ENCODE peak calls at places on chromosomes 6 and 20, in five cellular contexts. N, Q, K, L and E are unnamed samples.

GRCh38 chr6:47633141-47633540 is 65.2 kb upstream of the ADGRF4 start:
- DNase-seq in N (no peak), Q (no peak), K (no peak), L (no peak), E (peak)

GRCh38 chr20:45828589-45828988 is 1.5 kb upstream of the TNNC2 start:
- DNase-seq in N (no peak), Q (no peak), K (no peak), L (no peak), E (no peak)

GRCh38 chr20:675453-676314 is at the start of gene SCRT2:
- DNase-seq in N (peak), Q (peak), K (peak), L (peak), E (peak)

GRCh38 chr6:154950979-154951378 is 44.1 kb upstream of the TIAM2 start:
- DNase-seq in N (no peak), Q (no peak), K (no peak), L (no peak), E (no peak)

GRCh38 chr6:31193206-31193605 is 22.7 kb upstream of the POU5F1 start:
- DNase-seq in N (no peak), Q (no peak), K (no peak), L (no peak), E (no peak)

GRCh38 chr20:21529863-21530262 is 16.0 kb upstream of the NKX2-2 start:
- DNase-seq in N (no peak), Q (no peak), K (no peak), L (no peak), E (no peak)

GRCh38 chr6:90458353-90459224 is 128.3 kb downstream of the MAP3K7 start:
- DNase-seq in N (peak), Q (no peak), K (no peak), L (no peak), E (no peak)

GRCh38 chr6:160510199-160510598 is 153.9 kb downstream of the LPA start:
- DNase-seq in N (no peak), Q (no peak), K (peak), L (no peak), E (no peak)

GRCh38 chr6:137111296-137112066 is 62.0 kb downstream of the IL22RA2 start:
- DNase-seq in N (no peak), Q (no peak), K (no peak), L (no peak), E (no peak)

GRCh38 chr6:157198425-157199279 is 124.7 kb downstream of the TMEM242 start:
- DNase-seq in N (no peak), Q (no peak), K (no peak), L (peak), E (no peak)

GRCh38 chr20:62426678-62427077 is 661 bp downstream of the RBBP8NL start:
- DNase-seq in N (no peak), Q (no peak), K (no peak), L (no peak), E (no peak)

GRCh38 chr6:28867078-28867414 is 56.7 kb downstream of the TRIM27 start:
- DNase-seq in N (no peak), Q (no peak), K (no peak), L (no peak), E (peak)

GRCh38 chr6:89044988-89045387 is 35.6 kb upstream of the PNRC1 start:
- DNase-seq in N (no peak), Q (no peak), K (no peak), L (no peak), E (no peak)

GRCh38 chr6:73669005-73669404 is 15.2 kb upstream of the SLC17A5 start:
- DNase-seq in N (no peak), Q (no peak), K (no peak), L (no peak), E (no peak)

GRCh38 chr6:72950114-72950860 is 275.0 kb downstream of the KHDC1L start:
- DNase-seq in N (no peak), Q (peak), K (peak), L (no peak), E (no peak)

GRCh38 chr6:2760882-2761842 is 4.0 kb upstream of the WRNIP1 start:
- DNase-seq in N (no peak), Q (no peak), K (no peak), L (no peak), E (no peak)

GRCh38 chr6:28803337-28803709 is 120.5 kb downstream of the TRIM27 start:
- DNase-seq in N (no peak), Q (no peak), K (no peak), L (no peak), E (no peak)

GRCh38 chr20:10919549-10920140 is 245.8 kb upstream of the JAG1 start:
- DNase-seq in N (no peak), Q (no peak), K (peak), L (no peak), E (no peak)

GRCh38 chr6:169702640-169703246 is 817 bp downstream of the C6orf120 start:
- DNase-seq in N (peak), Q (no peak), K (no peak), L (peak), E (no peak)

GRCh38 chr6:11833626-11834592 is 55.3 kb upstream of the ADTRP start:
- DNase-seq in N (no peak), Q (no peak), K (no peak), L (peak), E (no peak)

GRCh38 chr6:128725271-128726233 is 157.4 kb upstream of the LAMA2 start:
- DNase-seq in N (no peak), Q (peak), K (peak), L (peak), E (peak)

GRCh38 chr6:158357570-158358216 is 45.4 kb downstream of the TULP4 start:
- DNase-seq in N (no peak), Q (no peak), K (no peak), L (no peak), E (no peak)

GRCh38 chr6:159608961-159609673 is 83.9 kb downstream of the SOD2 start:
- DNase-seq in N (no peak), Q (no peak), K (peak), L (no peak), E (no peak)

GRCh38 chr6:90168693-90169131 is 127.9 kb downstream of the BACH2 start:
- DNase-seq in N (no peak), Q (no peak), K (peak), L (no peak), E (no peak)

GRCh38 chr20:54084727-54085368 is 14.5 kb upstream of the BCAS1 start:
- DNase-seq in N (no peak), Q (no peak), K (no peak), L (no peak), E (no peak)